ENCODE peak calls at places on chromosome 7, in seven cellular contexts. One of them, this sample, is unnamed.

GRCh38 chr7:149194799-149195179 is 557 bp upstream of the ZNF282 start:
- DNase-seq in NCI-H2171 treated with DMSO at 0.1 percent for 48 hours: no peak
- DNase-seq in stromal cell of bone marrow: no peak
- DNase-seq in IMR-90: no peak
- DNase-seq in esophagus squamous epithelium: no peak
- DNase-seq in upper lobe of right lung: no peak
- DNase-seq in uterus: no peak
- DNase-seq in this sample: no peak

GRCh38 chr7:54689394-54690058 is 69.5 kb downstream of the SEC61G start:
- DNase-seq in NCI-H2171 treated with DMSO at 0.1 percent for 48 hours: no peak
- DNase-seq in stromal cell of bone marrow: no peak
- DNase-seq in IMR-90: no peak
- DNase-seq in esophagus squamous epithelium: no peak
- DNase-seq in upper lobe of right lung: no peak
- DNase-seq in uterus: no peak
- DNase-seq in this sample: no peak

GRCh38 chr7:91512958-91513357 is 248.7 kb downstream of the FZD1 start:
- DNase-seq in NCI-H2171 treated with DMSO at 0.1 percent for 48 hours: no peak
- DNase-seq in stromal cell of bone marrow: no peak
- DNase-seq in IMR-90: no peak
- DNase-seq in esophagus squamous epithelium: no peak
- DNase-seq in upper lobe of right lung: no peak
- DNase-seq in uterus: no peak
- DNase-seq in this sample: no peak

GRCh38 chr7:66379761-66380160 is 174.6 kb downstream of the TPST1 start:
- DNase-seq in NCI-H2171 treated with DMSO at 0.1 percent for 48 hours: no peak
- DNase-seq in stromal cell of bone marrow: no peak
- DNase-seq in IMR-90: peak
- DNase-seq in esophagus squamous epithelium: no peak
- DNase-seq in upper lobe of right lung: no peak
- DNase-seq in uterus: no peak
- DNase-seq in this sample: no peak

GRCh38 chr7:93011351-93012294 is 106.2 kb downstream of the SAMD9 start:
- DNase-seq in NCI-H2171 treated with DMSO at 0.1 percent for 48 hours: no peak
- DNase-seq in stromal cell of bone marrow: peak
- DNase-seq in IMR-90: peak
- DNase-seq in esophagus squamous epithelium: no peak
- DNase-seq in upper lobe of right lung: no peak
- DNase-seq in uterus: no peak
- DNase-seq in this sample: no peak

GRCh38 chr7:107463139-107464078 is 6.4 kb upstream of the GPR22 start:
- DNase-seq in NCI-H2171 treated with DMSO at 0.1 percent for 48 hours: peak
- DNase-seq in stromal cell of bone marrow: peak
- DNase-seq in IMR-90: peak
- DNase-seq in esophagus squamous epithelium: no peak
- DNase-seq in upper lobe of right lung: no peak
- DNase-seq in uterus: peak
- DNase-seq in this sample: peak

GRCh38 chr7:117001283-117001682 is 48.0 kb downstream of the ST7 start:
- DNase-seq in NCI-H2171 treated with DMSO at 0.1 percent for 48 hours: peak
- DNase-seq in stromal cell of bone marrow: no peak
- DNase-seq in IMR-90: no peak
- DNase-seq in esophagus squamous epithelium: no peak
- DNase-seq in upper lobe of right lung: no peak
- DNase-seq in uterus: no peak
- DNase-seq in this sample: no peak

GRCh38 chr7:30920584-30921539 is 9.2 kb downstream of the AQP1 start:
- DNase-seq in NCI-H2171 treated with DMSO at 0.1 percent for 48 hours: no peak
- DNase-seq in stromal cell of bone marrow: peak
- DNase-seq in IMR-90: peak
- DNase-seq in esophagus squamous epithelium: no peak
- DNase-seq in upper lobe of right lung: peak
- DNase-seq in uterus: peak
- DNase-seq in this sample: no peak

GRCh38 chr7:103851357-103851756 is 138.1 kb downstream of the RELN start:
- DNase-seq in NCI-H2171 treated with DMSO at 0.1 percent for 48 hours: no peak
- DNase-seq in stromal cell of bone marrow: peak
- DNase-seq in IMR-90: peak
- DNase-seq in esophagus squamous epithelium: no peak
- DNase-seq in upper lobe of right lung: no peak
- DNase-seq in uterus: no peak
- DNase-seq in this sample: no peak

GRCh38 chr7:44283381-44284211 is 41.8 kb downstream of the CAMK2B start:
- DNase-seq in NCI-H2171 treated with DMSO at 0.1 percent for 48 hours: no peak
- DNase-seq in stromal cell of bone marrow: no peak
- DNase-seq in IMR-90: no peak
- DNase-seq in esophagus squamous epithelium: no peak
- DNase-seq in upper lobe of right lung: peak
- DNase-seq in uterus: peak
- DNase-seq in this sample: no peak

This sample was measured in DMS 273 treated with DMSO at 0.1 percent for 48 hours.